ENCODE peak calls at places on chromosomes 5 and 9, in seven cellular contexts. D, G, V, N, Y, F and R are unnamed samples. For H3K27me3, the result is how much of the 10 kb centered on the place peaks cover.

GRCh38 chr9:129886226-129887174 is 51.2 kb downstream of the USP20 start:
- DNase-seq in D (no peak), G (no peak), V (no peak), N (peak), Y (no peak), F (peak), R (no peak)

GRCh38 chr5:102678267-102679058 is 76.6 kb upstream of the PAM start:
- DNase-seq in D (no peak), G (no peak), V (no peak), N (no peak), Y (no peak), F (no peak), R (no peak)

GRCh38 chr5:168342985-168343384 is 51.5 kb downstream of the WWC1 start:
- DNase-seq in D (no peak), G (no peak), V (no peak), N (no peak), Y (no peak), F (no peak), R (no peak)

GRCh38 chr5:65034782-65035181 is 266.1 kb downstream of the CWC27 start:
- DNase-seq in D (no peak), G (no peak), V (peak), N (peak), Y (no peak), F (no peak), R (no peak)

GRCh38 chr9:16275795-16276624 is 594.5 kb downstream of the BNC2 start:
- DNase-seq in D (peak), G (no peak), V (no peak), N (no peak), Y (no peak), F (no peak), R (no peak)

GRCh38 chr5:53069626-53070025 is 39.9 kb downstream of the MOCS2 start:
- DNase-seq in D (no peak), G (no peak), V (no peak), N (no peak), Y (no peak), F (no peak), R (no peak)

GRCh38 chr5:175895215-175895614 is 23.8 kb downstream of the CPLX2 start:
- DNase-seq in D (no peak), G (no peak), V (no peak), N (no peak), Y (no peak), F (no peak), R (no peak)

GRCh38 chr9:79264511-79265448 is 307.0 kb upstream of the TLE4 start:
- DNase-seq in D (no peak), G (no peak), V (no peak), N (no peak), Y (no peak), F (no peak), R (no peak)

GRCh38 chr5:77355074-77355473 is 137.0 kb downstream of the WDR41 start:
- DNase-seq in D (no peak), G (no peak), V (no peak), N (no peak), Y (no peak), F (no peak), R (no peak)

GRCh38 chr9:4092793-4093709 is 206.8 kb downstream of the GLIS3 start:
- DNase-seq in D (no peak), G (no peak), V (no peak), N (no peak), Y (no peak), F (no peak), R (no peak)

GRCh38 chr9:2824564-2824963 is 19.3 kb downstream of the PUM3 start:
- DNase-seq in D (no peak), G (no peak), V (peak), N (no peak), Y (peak), F (no peak), R (no peak)

GRCh38 chr5:103472820-103473219 is 89.8 kb downstream of the NUDT12 start:
- DNase-seq in D (no peak), G (no peak), V (no peak), N (no peak), Y (no peak), F (peak), R (no peak)

GRCh38 chr5:61623401-61624069 is 291.5 kb downstream of the ZSWIM6 start:
- DNase-seq in D (no peak), G (no peak), V (no peak), N (no peak), Y (no peak), F (peak), R (no peak)

GRCh38 chr9:112554516-112554915 is 67.9 kb downstream of the KIAA1958 start:
- DNase-seq in D (no peak), G (no peak), V (no peak), N (no peak), Y (no peak), F (no peak), R (no peak)

GRCh38 chr9:130186839-130187522 is 14.8 kb downstream of the NCS1 start:
- DNase-seq in D (peak), G (peak), V (peak), N (peak), Y (peak), F (peak), R (peak)

GRCh38 chr5:82259172-82259800 is 18.9 kb downstream of the RPS23 start:
- DNase-seq in D (no peak), G (no peak), V (no peak), N (no peak), Y (no peak), F (no peak), R (no peak)

GRCh38 chr9:121731090-121731489 is 79.7 kb downstream of the DAB2IP start:
- DNase-seq in D (no peak), G (no peak), V (no peak), N (no peak), Y (no peak), F (no peak), R (no peak)

GRCh38 chr9:7780261-7780988 is 19.2 kb downstream of the DMAC1 start:
- DNase-seq in D (no peak), G (no peak), V (no peak), N (no peak), Y (no peak), F (no peak), R (no peak)

GRCh38 chr9:133028221-133028620 is 2.6 kb upstream of the GTF3C5 start:
- DNase-seq in D (no peak), G (no peak), V (no peak), N (no peak), Y (no peak), F (no peak), R (no peak)

GRCh38 chr5:149414405-149415244 is 35.5 kb upstream of the IL17B start:
- DNase-seq in D (peak), G (no peak), V (no peak), N (no peak), Y (peak), F (no peak), R (peak)

GRCh38 chr5:67100301-67100700 is 96.3 kb downstream of the CD180 start:
- DNase-seq in D (no peak), G (no peak), V (no peak), N (no peak), Y (no peak), F (no peak), R (no peak)

GRCh38 chr5:95901676-95902646 is 59.7 kb downstream of the ELL2 start:
- DNase-seq in D (no peak), G (no peak), V (no peak), N (no peak), Y (no peak), F (no peak), R (no peak)

GRCh38 chr9:38211002-38211401 is 142.0 kb upstream of the SHB start:
- DNase-seq in D (no peak), G (no peak), V (no peak), N (no peak), Y (no peak), F (no peak), R (no peak)

DNA sequence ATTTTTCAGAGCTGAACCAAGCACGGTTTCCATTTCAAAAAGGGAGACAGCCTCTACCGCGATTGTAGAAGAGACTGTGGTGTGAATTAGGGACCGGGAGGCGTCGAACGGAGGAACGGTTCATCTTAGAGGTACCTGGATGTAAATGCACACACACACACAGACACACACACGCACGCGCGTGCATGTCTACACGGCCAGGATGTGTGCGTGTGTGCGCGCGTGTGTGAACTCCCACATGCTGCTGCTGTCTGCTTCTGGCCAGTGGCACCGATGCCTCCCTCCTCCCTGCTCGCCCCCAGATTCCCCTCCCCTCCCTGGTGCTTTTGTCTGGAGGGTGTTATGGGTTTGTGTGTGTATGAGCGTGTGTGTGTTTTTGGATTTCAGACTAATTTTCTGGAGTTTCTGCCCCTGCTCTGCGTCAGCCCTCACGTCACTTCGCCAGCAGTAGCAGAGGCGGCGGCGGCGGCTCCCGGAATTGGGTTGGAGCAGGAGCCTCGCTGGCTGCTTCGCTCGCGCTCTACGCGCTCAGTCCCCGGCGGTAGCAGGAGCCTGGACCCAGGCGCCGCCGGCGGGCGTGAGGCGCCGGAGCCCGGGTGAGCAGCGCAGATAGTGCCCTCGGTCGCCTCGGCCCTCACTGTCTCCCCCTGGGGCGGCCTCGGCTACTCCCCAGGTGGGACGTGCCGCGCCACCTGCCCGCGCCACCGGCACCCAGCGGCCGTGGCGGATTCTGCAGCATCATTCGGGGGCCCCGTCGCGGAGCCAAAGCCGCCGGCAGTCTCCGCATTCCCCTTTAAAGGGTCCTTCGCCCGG is at the start of gene NTRK2:
- DNase-seq in D (peak), G (no peak), V (peak), N (no peak), Y (peak), F (no peak), R (peak)
- TF ChIP-seq CTCF in D (no peak), G (no peak), V (peak), N (no peak), Y (peak), F (no peak), R (peak)

DNA sequence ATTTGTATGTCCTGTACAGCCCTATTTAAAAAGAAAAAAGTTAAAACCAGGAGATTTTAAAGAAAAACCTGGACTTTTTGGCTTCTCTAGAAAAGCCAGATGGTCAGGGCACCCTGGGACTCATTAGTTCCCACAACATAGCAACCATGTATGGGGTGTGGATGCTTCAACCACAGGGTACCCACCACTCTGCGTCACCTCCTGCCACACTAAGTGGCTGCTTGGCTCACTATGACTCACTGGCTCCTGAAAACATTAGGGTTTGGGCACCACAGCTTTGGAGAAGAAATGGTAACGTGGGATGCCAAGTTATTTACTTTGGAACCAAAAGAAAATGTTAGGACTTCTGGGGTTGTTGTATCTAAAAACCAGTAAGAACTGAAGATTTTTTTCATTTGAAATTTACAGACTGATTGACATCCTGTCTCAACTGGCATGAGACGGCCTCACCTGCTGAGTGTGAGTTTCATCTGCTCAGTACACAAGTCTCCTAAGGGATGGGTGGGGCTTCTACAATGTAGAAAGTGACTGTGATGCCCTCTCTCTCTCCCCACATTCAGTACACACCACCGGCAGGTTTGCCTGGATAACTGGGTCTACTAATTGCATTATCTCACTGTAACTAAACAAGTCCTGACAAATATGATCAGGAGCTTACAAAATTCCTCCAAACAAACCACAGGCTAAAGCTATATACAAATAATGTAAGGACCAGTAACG is 103.9 kb downstream of the ESM1 start:
- DNase-seq in D (no peak), G (no peak), V (no peak), N (no peak), Y (no peak), F (no peak), R (no peak)
- H3K27me3 ChIP-seq in D (under half), G (under half), V (under half), N (half or more), Y (under half), F (under half), R (under half)

DNA sequence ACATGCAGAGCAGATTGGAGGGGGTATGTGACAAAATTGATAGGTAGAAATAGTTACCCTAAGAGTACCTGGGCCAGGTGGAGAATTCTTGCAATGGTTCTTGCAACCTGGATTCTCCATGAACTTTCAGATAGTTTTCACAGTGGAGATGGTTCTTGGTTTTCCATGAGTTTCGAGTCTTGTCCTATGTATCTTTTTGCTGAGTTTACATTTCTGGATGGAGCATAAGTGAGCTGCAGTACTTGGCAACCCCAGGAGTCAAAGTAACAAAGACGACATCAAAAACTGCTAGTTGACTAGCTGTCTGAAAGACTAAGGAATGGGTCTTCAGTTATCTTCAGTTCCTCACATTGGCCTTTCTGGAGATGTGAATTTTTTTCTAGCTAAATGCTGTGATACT is 196.6 kb upstream of the RAD23B start:
- DNase-seq in D (no peak), G (no peak), V (no peak), N (no peak), Y (no peak), F (no peak), R (no peak)
- TF ChIP-seq CTCF in D (no peak), G (no peak), V (no peak), N (no peak), Y (no peak), F (no peak), R (no peak)

DNA sequence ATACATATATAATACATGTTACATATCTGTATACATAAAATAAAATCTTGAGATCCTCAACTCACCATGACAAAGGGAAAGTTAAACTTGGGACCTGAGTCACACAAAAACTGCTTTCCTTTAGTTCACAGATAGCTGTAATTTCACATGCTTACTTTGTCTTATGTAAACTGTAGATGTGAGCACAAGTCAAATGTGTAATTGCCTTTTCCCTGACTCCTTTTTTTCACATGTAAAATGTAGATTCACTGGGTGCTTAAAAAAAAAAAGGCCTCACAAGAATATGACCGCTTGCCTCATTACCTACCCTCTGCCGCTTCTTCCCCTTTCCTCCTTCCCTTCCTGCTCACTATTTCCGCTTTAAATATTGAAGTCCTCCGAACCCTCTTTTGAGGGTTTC is 21.9 kb upstream of the FAM169A start:
- DNase-seq in D (no peak), G (no peak), V (no peak), N (no peak), Y (no peak), F (no peak), R (no peak)
- H3K27me3 ChIP-seq in D (under half), G (under half), V (under half), N (under half), Y (under half), F (under half), R (under half)

GRCh38 chr9:124855944-124856773 is 2.9 kb downstream of the WDR38 start:
- DNase-seq in D (no peak), G (no peak), V (peak), N (no peak), Y (no peak), F (peak), R (no peak)
- TF ChIP-seq CTCF in D (no peak), G (no peak), V (peak), N (no peak), Y (peak), F (peak), R (no peak)

GRCh38 chr5:145948921-145949320 is 12.5 kb downstream of the SH3RF2 start:
- DNase-seq in D (no peak), G (no peak), V (no peak), N (no peak), Y (peak), F (no peak), R (no peak)

GRCh38 chr5:145951071-145951470 is 14.7 kb downstream of the SH3RF2 start:
- DNase-seq in D (no peak), G (no peak), V (no peak), N (no peak), Y (no peak), F (no peak), R (no peak)

GRCh38 chr5:145948047-145948446 is 11.7 kb downstream of the SH3RF2 start:
- DNase-seq in D (no peak), G (no peak), V (no peak), N (no peak), Y (no peak), F (no peak), R (no peak)

GRCh38 chr5:145947581-145947980 is 11.2 kb downstream of the SH3RF2 start:
- DNase-seq in D (no peak), G (no peak), V (no peak), N (no peak), Y (no peak), F (no peak), R (no peak)

GRCh38 chr5:145949474-145949873 is 13.1 kb downstream of the SH3RF2 start:
- DNase-seq in D (no peak), G (no peak), V (no peak), N (no peak), Y (no peak), F (no peak), R (no peak)
- H3K27me3 ChIP-seq in D (under half), G (under half), V (under half), N (under half), Y (under half), F (under half), R (under half)

GRCh38 chr9:135344523-135344901 is 135.1 kb upstream of the PPP1R26 start:
- DNase-seq in D (no peak), G (no peak), V (no peak), N (no peak), Y (no peak), F (no peak), R (no peak)
- TF ChIP-seq CTCF in D (no peak), G (no peak), V (peak), N (no peak), Y (no peak), F (no peak), R (no peak)

GRCh38 chr5:116573617-116574431 is 799 bp downstream of the SEMA6A start:
- DNase-seq in D (peak), G (peak), V (no peak), N (peak), Y (peak), F (no peak), R (peak)

GRCh38 chr5:116574682-116575634 is at the start of gene SEMA6A:
- DNase-seq in D (peak), G (peak), V (peak), N (peak), Y (peak), F (no peak), R (peak)

GRCh38 chr5:116572375-116573278 is 2.0 kb downstream of the SEMA6A start:
- DNase-seq in D (peak), G (peak), V (peak), N (peak), Y (peak), F (no peak), R (peak)

GRCh38 chr5:116571568-116572321 is 2.9 kb downstream of the SEMA6A start:
- DNase-seq in D (no peak), G (no peak), V (no peak), N (no peak), Y (no peak), F (no peak), R (no peak)

GRCh38 chr5:116573279-116573616 is 1.4 kb downstream of the SEMA6A start:
- DNase-seq in D (peak), G (peak), V (peak), N (peak), Y (peak), F (no peak), R (peak)
- H3K27me3 ChIP-seq in D (under half), G (half or more), V (under half), N (under half), Y (under half), F (under half), R (under half)